ENCODE peak calls at places on chromosomes 3 and 15, in eight cellular contexts. Q, V, G, Y, E, X, U and C are unnamed samples.

GRCh38 chr3:106457278-106458210 is 588.7 kb upstream of the CBLB start:
- DNase-seq in Q (peak), V (peak), G (peak), Y (no peak), E (peak), X (peak), U (peak), C (no peak)

GRCh38 chr15:61195116-61196002 is 33.7 kb downstream of the RORA start:
- DNase-seq in Q (no peak), V (peak), G (no peak), Y (no peak), E (no peak), X (no peak), U (no peak), C (no peak)

GRCh38 chr15:60649845-60650548 is 171.1 kb upstream of the ICE2 start:
- DNase-seq in Q (no peak), V (no peak), G (no peak), Y (no peak), E (no peak), X (peak), U (no peak), C (no peak)

GRCh38 chr3:192284443-192285072 is 442.8 kb downstream of the FGF12 start:
- DNase-seq in Q (no peak), V (no peak), G (no peak), Y (no peak), E (no peak), X (no peak), U (no peak), C (no peak)

GRCh38 chr15:75431250-75431649 is 20.2 kb downstream of the SIN3A start:
- DNase-seq in Q (no peak), V (no peak), G (no peak), Y (no peak), E (no peak), X (no peak), U (no peak), C (no peak)

GRCh38 chr3:197749601-197750395 is at the start of gene FYTTD1:
- DNase-seq in Q (peak), V (peak), G (peak), Y (peak), E (peak), X (peak), U (peak), C (peak)

GRCh38 chr3:107206141-107206540 is 171.1 kb upstream of the CCDC54 start:
- DNase-seq in Q (no peak), V (peak), G (no peak), Y (no peak), E (no peak), X (no peak), U (peak), C (no peak)

GRCh38 chr3:15754047-15754446 is 43.7 kb downstream of the ANKRD28 start:
- DNase-seq in Q (no peak), V (no peak), G (no peak), Y (no peak), E (no peak), X (no peak), U (no peak), C (no peak)

GRCh38 chr15:80459380-80459779 is 55.2 kb downstream of the ARNT2 start:
- DNase-seq in Q (no peak), V (no peak), G (no peak), Y (no peak), E (no peak), X (no peak), U (no peak), C (no peak)

GRCh38 chr3:72769758-72770540 is 78.3 kb downstream of the SHQ1 start:
- DNase-seq in Q (no peak), V (no peak), G (no peak), Y (no peak), E (no peak), X (no peak), U (no peak), C (no peak)

GRCh38 chr3:177813322-177813721 is 616.0 kb upstream of the TBL1XR1 start:
- DNase-seq in Q (peak), V (no peak), G (no peak), Y (no peak), E (peak), X (no peak), U (peak), C (no peak)

GRCh38 chr3:50825841-50826240 is 151.1 kb downstream of the DOCK3 start:
- DNase-seq in Q (no peak), V (no peak), G (no peak), Y (no peak), E (no peak), X (no peak), U (no peak), C (no peak)

GRCh38 chr15:60720084-60720483 is 241.1 kb upstream of the ICE2 start:
- DNase-seq in Q (no peak), V (no peak), G (no peak), Y (no peak), E (no peak), X (no peak), U (no peak), C (no peak)

GRCh38 chr3:37847689-37848088 is 14.0 kb upstream of the CTDSPL start:
- DNase-seq in Q (no peak), V (no peak), G (no peak), Y (no peak), E (no peak), X (no peak), U (no peak), C (no peak)